ENCODE peak calls at places on chromosomes 1 and 21, in five cellular contexts. D is ACHN, I is T-cell, N is hypothalamus, T is NCI-H2081. S is an unnamed sample.

GRCh38 chr1:31297273-31298247 is 728 bp downstream of the ZCCHC17 start:
- DNase-seq in D (no peak), I (no peak), N (no peak), T (no peak), S (peak)

GRCh38 chr1:19640363-19641316 is 3.5 kb upstream of the NBL1 start:
- DNase-seq in T (peak), N (no peak), D (peak), I (no peak), S (peak)

GRCh38 chr1:231949277-231950122 is 322.9 kb downstream of the DISC1 start:
- DNase-seq in N (no peak), T (no peak), I (no peak), D (no peak), S (no peak)

GRCh38 chr1:115469703-115470476 is 131.8 kb upstream of the NGF start:
- DNase-seq in T (peak), I (no peak), D (peak), N (peak), S (peak)

GRCh38 chr1:185581020-185581419 is 153.2 kb upstream of the HMCN1 start:
- DNase-seq in T (no peak), I (no peak), N (no peak), D (no peak), S (no peak)

GRCh38 chr1:192474080-192474683 is 101.4 kb upstream of the RGS1 start:
- DNase-seq in T (peak), D (peak), I (no peak), N (no peak), S (peak)

GRCh38 chr1:85578321-85579295 is 2.0 kb upstream of the CCN1 start:
- DNase-seq in D (peak), N (no peak), I (no peak), T (no peak), S (peak)

GRCh38 chr21:15250384-15250783 is 185.6 kb upstream of the NRIP1 start:
- DNase-seq in N (no peak), I (no peak), D (no peak), T (no peak), S (no peak)

GRCh38 chr1:172906778-172907592 is 143.8 kb downstream of the TNFSF18 start:
- DNase-seq in D (peak), I (no peak), T (no peak), N (no peak), S (peak)